ENCODE peak calls at places on chromosomes 16 and 17, in six cellular contexts. One of them, this sample, is unnamed.

GRCh38 chr17:42809250-42809649 is 10.6 kb downstream of the CNTD1 start:
- DNase-seq in H9: no peak
- DNase-seq in IMR-90: peak; percentile 93
- DNase-seq in neuronal stem cell: no peak
- DNase-seq in mesenchymal stem cell: peak; percentile 72
- DNase-seq in H1: no peak
- DNase-seq in this sample: no peak

GRCh38 chr17:31008374-31009035 is 37.7 kb downstream of the RNF135 start:
- DNase-seq in H9: peak; percentile 84
- DNase-seq in IMR-90: peak; percentile 45
- DNase-seq in neuronal stem cell: peak; percentile 46
- DNase-seq in mesenchymal stem cell: peak; percentile 75
- DNase-seq in H1: peak; percentile 87
- DNase-seq in this sample: peak; percentile 67

GRCh38 chr16:27463741-27464662 is 62.0 kb downstream of the IL21R start:
- DNase-seq in H9: no peak
- DNase-seq in IMR-90: no peak
- DNase-seq in neuronal stem cell: no peak
- DNase-seq in mesenchymal stem cell: no peak
- DNase-seq in H1: no peak
- DNase-seq in this sample: no peak

GRCh38 chr16:83689385-83689831 is 118.4 kb upstream of the HSBP1 start:
- DNase-seq in H9: no peak
- DNase-seq in IMR-90: peak; percentile 94
- DNase-seq in neuronal stem cell: no peak
- DNase-seq in mesenchymal stem cell: peak; percentile 95
- DNase-seq in H1: no peak
- DNase-seq in this sample: peak; percentile 49

GRCh38 chr17:63626551-63627228 is 4.5 kb downstream of the MAP3K3 start:
- DNase-seq in H9: no peak
- DNase-seq in IMR-90: peak; percentile 34
- DNase-seq in neuronal stem cell: no peak
- DNase-seq in mesenchymal stem cell: peak; percentile 39
- DNase-seq in H1: no peak
- DNase-seq in this sample: no peak

GRCh38 chr17:33291248-33292183 is 1.6 kb downstream of the ASIC2 start:
- DNase-seq in H9: peak; percentile 81
- DNase-seq in IMR-90: peak; percentile 31
- DNase-seq in neuronal stem cell: peak; percentile 48
- DNase-seq in mesenchymal stem cell: peak; percentile 63
- DNase-seq in H1: peak; percentile 73
- DNase-seq in this sample: peak; percentile 37

GRCh38 chr17:1997587-1998425 is 27.3 kb downstream of the RTN4RL1 start:
- DNase-seq in H9: peak; percentile 76
- DNase-seq in IMR-90: no peak
- DNase-seq in neuronal stem cell: peak; percentile 59
- DNase-seq in mesenchymal stem cell: no peak
- DNase-seq in H1: peak; percentile 68
- DNase-seq in this sample: no peak

GRCh38 chr16:88613-89012 is 10.6 kb downstream of the MPG start:
- DNase-seq in H9: no peak
- DNase-seq in IMR-90: no peak
- DNase-seq in neuronal stem cell: no peak
- DNase-seq in mesenchymal stem cell: no peak
- DNase-seq in H1: no peak
- DNase-seq in this sample: no peak

GRCh38 chr16:17318200-17318599 is 152.6 kb downstream of the XYLT1 start:
- DNase-seq in H9: no peak
- DNase-seq in IMR-90: peak; percentile 47
- DNase-seq in neuronal stem cell: no peak
- DNase-seq in mesenchymal stem cell: no peak
- DNase-seq in H1: no peak
- DNase-seq in this sample: peak; percentile 10

GRCh38 chr17:1956134-1956533 is 69.0 kb downstream of the RTN4RL1 start:
- DNase-seq in H9: no peak
- DNase-seq in IMR-90: no peak
- DNase-seq in neuronal stem cell: no peak
- DNase-seq in mesenchymal stem cell: no peak
- DNase-seq in H1: no peak
- DNase-seq in this sample: no peak

GRCh38 chr16:10497132-10498088 is 83.0 kb downstream of the EMP2 start:
- DNase-seq in H9: no peak
- DNase-seq in IMR-90: no peak
- DNase-seq in neuronal stem cell: no peak
- DNase-seq in mesenchymal stem cell: no peak
- DNase-seq in H1: no peak
- DNase-seq in this sample: no peak

GRCh38 chr17:79771276-79771675 is 6.7 kb upstream of the CBX2 start:
- DNase-seq in H9: no peak
- DNase-seq in IMR-90: no peak
- DNase-seq in neuronal stem cell: no peak
- DNase-seq in mesenchymal stem cell: no peak
- DNase-seq in H1: no peak
- DNase-seq in this sample: no peak

GRCh38 chr16:68345351-68345810 is 34.6 kb downstream of the PRMT7 start:
- DNase-seq in H9: no peak
- DNase-seq in IMR-90: peak; percentile 2
- DNase-seq in neuronal stem cell: no peak
- DNase-seq in mesenchymal stem cell: no peak
- DNase-seq in H1: no peak
- DNase-seq in this sample: no peak

GRCh38 chr17:18946536-18946935 is 5.4 kb upstream of the SLC5A10 start:
- DNase-seq in H9: peak; percentile 35
- DNase-seq in IMR-90: peak; percentile 19
- DNase-seq in neuronal stem cell: no peak
- DNase-seq in mesenchymal stem cell: no peak
- DNase-seq in H1: no peak
- DNase-seq in this sample: peak; percentile 99

GRCh38 chr17:36661688-36662087 is 60.3 kb downstream of the MRM1 start:
- DNase-seq in H9: no peak
- DNase-seq in IMR-90: no peak
- DNase-seq in neuronal stem cell: no peak
- DNase-seq in mesenchymal stem cell: no peak
- DNase-seq in H1: no peak
- DNase-seq in this sample: no peak

GRCh38 chr16:87457051-87457611 is 35.7 kb downstream of the ZCCHC14 start:
- DNase-seq in H9: no peak
- DNase-seq in IMR-90: peak; percentile 76
- DNase-seq in neuronal stem cell: no peak
- DNase-seq in mesenchymal stem cell: peak; percentile 67
- DNase-seq in H1: no peak
- DNase-seq in this sample: no peak

GRCh38 chr17:561118-561517 is 153.5 kb downstream of the VPS53 start:
- DNase-seq in H9: no peak
- DNase-seq in IMR-90: peak; percentile 85
- DNase-seq in neuronal stem cell: no peak
- DNase-seq in mesenchymal stem cell: peak; percentile 61
- DNase-seq in H1: no peak
- DNase-seq in this sample: no peak

GRCh38 chr17:17739388-17740066 is 58.3 kb downstream of the RAI1 start:
- DNase-seq in H9: no peak
- DNase-seq in IMR-90: peak; percentile 64
- DNase-seq in neuronal stem cell: no peak
- DNase-seq in mesenchymal stem cell: peak; percentile 76
- DNase-seq in H1: no peak
- DNase-seq in this sample: no peak

GRCh38 chr17:75647921-75648320 is 14.7 kb downstream of the SMIM5 start:
- DNase-seq in H9: no peak
- DNase-seq in IMR-90: no peak
- DNase-seq in neuronal stem cell: no peak
- DNase-seq in mesenchymal stem cell: no peak
- DNase-seq in H1: no peak
- DNase-seq in this sample: no peak

GRCh38 chr17:49913226-49914095 is 55.5 kb upstream of the DLX4 start:
- DNase-seq in H9: no peak
- DNase-seq in IMR-90: peak; percentile 55
- DNase-seq in neuronal stem cell: no peak
- DNase-seq in mesenchymal stem cell: peak; percentile 4
- DNase-seq in H1: no peak
- DNase-seq in this sample: peak; percentile 91

GRCh38 chr17:32158870-32159585 is 16.7 kb downstream of the RHOT1 start:
- DNase-seq in H9: no peak
- DNase-seq in IMR-90: no peak
- DNase-seq in neuronal stem cell: no peak
- DNase-seq in mesenchymal stem cell: no peak
- DNase-seq in H1: no peak
- DNase-seq in this sample: no peak

GRCh38 chr17:77838748-77839147 is 119.8 kb upstream of the TNRC6C start:
- DNase-seq in H9: no peak
- DNase-seq in IMR-90: no peak
- DNase-seq in neuronal stem cell: no peak
- DNase-seq in mesenchymal stem cell: no peak
- DNase-seq in H1: no peak
- DNase-seq in this sample: no peak

GRCh38 chr17:77833769-77834168 is 124.7 kb upstream of the TNRC6C start:
- DNase-seq in H9: no peak
- DNase-seq in IMR-90: no peak
- DNase-seq in neuronal stem cell: no peak
- DNase-seq in mesenchymal stem cell: no peak
- DNase-seq in H1: no peak
- DNase-seq in this sample: no peak

GRCh38 chr17:77834170-77835115 is 124.1 kb upstream of the TNRC6C start:
- DNase-seq in H9: peak; percentile 84
- DNase-seq in IMR-90: peak; percentile 86
- DNase-seq in neuronal stem cell: no peak
- DNase-seq in mesenchymal stem cell: peak; percentile 84
- DNase-seq in H1: no peak
- DNase-seq in this sample: peak; percentile 74

GRCh38 chr17:77837917-77838316 is 120.6 kb upstream of the TNRC6C start:
- DNase-seq in H9: no peak
- DNase-seq in IMR-90: no peak
- DNase-seq in neuronal stem cell: no peak
- DNase-seq in mesenchymal stem cell: no peak
- DNase-seq in H1: no peak
- DNase-seq in this sample: no peak

DNA sequence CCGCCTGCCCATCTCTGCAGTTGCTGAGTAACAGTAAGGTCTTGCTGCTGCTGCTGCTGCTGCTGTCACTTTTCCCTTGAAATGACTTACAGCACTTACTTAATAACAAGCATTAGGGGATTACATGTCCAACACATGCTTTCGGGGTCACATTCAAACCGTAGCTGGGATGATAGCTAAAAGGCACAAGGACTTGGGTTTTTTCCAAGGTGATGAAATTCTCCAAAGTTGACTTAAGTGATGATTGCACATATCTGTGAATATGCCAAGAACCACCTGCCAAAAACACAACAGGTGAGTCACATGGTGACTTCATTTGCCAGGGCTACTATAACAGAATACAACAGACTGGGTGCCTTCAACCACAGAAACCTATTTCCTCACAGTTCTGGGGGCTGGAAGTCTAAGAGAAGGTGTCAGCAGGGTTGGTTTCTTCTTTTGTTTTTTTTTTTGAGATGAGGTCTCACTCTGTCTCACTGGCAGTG is 121.9 kb upstream of the TNRC6C start:
- DNase-seq in H9: no peak
- DNase-seq in IMR-90: peak; percentile 60
- DNase-seq in neuronal stem cell: no peak
- DNase-seq in mesenchymal stem cell: peak; percentile 6
- DNase-seq in H1: no peak
- DNase-seq in this sample: peak; percentile 41
- H3K4me2 ChIP-seq in H9: no peak overlapping the region
- H3K4me2 ChIP-seq in IMR-90: no peak overlapping the region
- H3K4me2 ChIP-seq in neuronal stem cell: no peak overlapping the region
- H3K4me2 ChIP-seq in mesenchymal stem cell: no peak overlapping the region
- H3K4me2 ChIP-seq in H1: no peak overlapping the region
- H3K4me2 ChIP-seq in this sample: no peak overlapping the region

DNA sequence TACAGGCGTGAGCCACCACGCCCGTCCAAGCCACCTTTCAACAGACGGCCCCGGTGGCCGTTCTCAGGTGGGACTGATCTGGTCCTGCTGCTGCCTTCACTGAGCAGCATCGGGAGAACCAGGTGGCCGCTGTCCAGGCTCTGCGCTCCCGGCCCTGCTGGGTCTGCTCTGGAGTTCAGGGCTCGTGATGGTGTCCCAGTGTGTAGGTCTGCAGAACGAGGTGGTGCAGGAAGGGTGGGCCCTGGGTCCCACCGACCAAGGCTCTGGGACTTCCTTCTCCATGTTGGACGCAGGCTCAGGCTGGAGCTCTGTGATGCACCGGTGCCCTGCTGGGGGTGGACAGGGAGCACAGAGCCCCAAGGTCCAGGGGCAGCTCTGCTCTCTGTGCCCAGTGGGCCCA is 27.1 kb upstream of the BAHCC1 start:
- DNase-seq in H9: no peak
- DNase-seq in IMR-90: no peak
- DNase-seq in neuronal stem cell: no peak
- DNase-seq in mesenchymal stem cell: no peak
- DNase-seq in H1: no peak
- DNase-seq in this sample: no peak
- H2AK5ac ChIP-seq in H9: no peak overlapping the region
- H2AK5ac ChIP-seq in IMR-90: no peak overlapping the region
- H2AK5ac ChIP-seq in neuronal stem cell: peak overlapping the region; percentile 97
- H2AK5ac ChIP-seq in mesenchymal stem cell: no peak overlapping the region
- H2AK5ac ChIP-seq in H1: no peak overlapping the region
- H2AK5ac ChIP-seq in this sample: no peak overlapping the region

GRCh38 chr17:14875557-14876412 is 389.3 kb downstream of the PMP22 start:
- DNase-seq in H9: no peak
- DNase-seq in IMR-90: no peak
- DNase-seq in neuronal stem cell: no peak
- DNase-seq in mesenchymal stem cell: no peak
- DNase-seq in H1: no peak
- DNase-seq in this sample: no peak
- H3K14ac ChIP-seq in H9: no peak overlapping the region
- H3K14ac ChIP-seq in IMR-90: no peak overlapping the region
- H3K14ac ChIP-seq in neuronal stem cell: no peak overlapping the region
- H3K14ac ChIP-seq in mesenchymal stem cell: no peak overlapping the region
- H3K14ac ChIP-seq in H1: no peak overlapping the region
- H3K14ac ChIP-seq in this sample: no peak overlapping the region

DNA sequence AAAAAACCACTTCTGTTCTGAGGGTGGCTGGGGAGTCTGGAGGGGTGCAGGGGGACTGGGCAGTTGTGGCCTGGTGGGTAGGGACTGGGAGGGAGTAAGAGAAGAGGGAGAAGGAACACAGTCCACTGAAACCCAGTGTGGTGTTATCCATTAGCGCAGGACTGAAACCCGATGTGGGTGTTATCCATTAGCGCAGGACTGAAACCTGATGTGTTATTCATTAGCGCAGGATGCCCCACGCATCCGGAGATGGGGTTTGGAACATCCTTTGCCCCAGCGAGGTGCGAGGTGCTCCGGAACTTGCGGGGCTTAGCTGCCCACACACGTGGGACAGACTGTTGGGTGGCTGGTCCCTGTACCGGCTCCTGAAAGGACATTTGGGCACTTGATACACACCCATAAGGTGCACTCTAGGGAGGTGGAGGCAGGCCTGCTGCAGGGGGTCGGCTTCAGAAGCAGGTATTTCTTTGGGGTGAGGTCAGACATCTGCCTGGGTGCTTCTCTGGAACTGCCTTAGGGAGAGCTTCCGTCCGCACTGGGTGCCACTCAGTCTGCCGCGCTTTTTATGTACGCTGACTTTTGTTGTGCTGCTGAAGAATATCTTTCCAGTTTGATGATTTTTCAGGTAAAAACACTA is 20.3 kb upstream of the FASN start:
- DNase-seq in H9: no peak
- DNase-seq in IMR-90: no peak
- DNase-seq in neuronal stem cell: no peak
- DNase-seq in mesenchymal stem cell: no peak
- DNase-seq in H1: no peak
- DNase-seq in this sample: no peak
- H3K4me2 ChIP-seq in H9: no peak overlapping the region
- H3K4me2 ChIP-seq in IMR-90: no peak overlapping the region
- H3K4me2 ChIP-seq in neuronal stem cell: no peak overlapping the region
- H3K4me2 ChIP-seq in mesenchymal stem cell: no peak overlapping the region
- H3K4me2 ChIP-seq in H1: no peak overlapping the region
- H3K4me2 ChIP-seq in this sample: no peak overlapping the region

This sample was measured in trophoblast cell.